ENCODE peak calls at places on chromosomes 6 and 20, in nine cellular contexts. V is HepG2, Z is stomach, W is ovary, N is A549, E is esophagus muscularis mucosa, Y is H1, O is tibial nerve, X is suprapubic skin. U is an unnamed sample.

GRCh38 chr20:51752343-51752951 is 15.7 kb downstream of the ATP9A start:
- DNase-seq in W (no peak), V (peak; percentile 71), X (no peak), N (peak; percentile 40), Y (no peak), E (no peak), O (no peak), Z (no peak), U (no peak)

GRCh38 chr6:130935978-130936377 is 108.8 kb downstream of the SMLR1 start:
- DNase-seq in Y (no peak), V (no peak), O (no peak), Z (no peak), E (no peak), N (no peak), W (no peak), X (no peak), U (no peak)

GRCh38 chr6:52162940-52163908 is 23.0 kb upstream of the IL17A start:
- DNase-seq in V (peak; percentile 53), O (no peak), W (no peak), N (peak; percentile 2), X (no peak), E (no peak), Z (no peak), Y (no peak), U (no peak)

GRCh38 chr6:22764521-22764920 is 195.2 kb downstream of the HDGFL1 start:
- DNase-seq in E (no peak), Z (no peak), W (no peak), Y (no peak), O (no peak), X (no peak), N (no peak), V (no peak), U (no peak)

GRCh38 chr6:33419580-33420492 is at the start of gene SYNGAP1:
- DNase-seq in V (no peak), E (no peak), O (peak; percentile 52), X (peak; percentile 78), Y (peak; percentile 76), W (peak; percentile 86), N (no peak), Z (no peak), U (peak; percentile 67)

GRCh38 chr20:53517146-53517545 is 76.5 kb downstream of the ZNF217 start:
- DNase-seq in O (no peak), W (no peak), Z (no peak), Y (no peak), E (no peak), N (no peak), X (no peak), V (peak; percentile 38), U (no peak)

GRCh38 chr6:132765560-132765959 is 7.9 kb upstream of the VNN2 start:
- DNase-seq in E (no peak), O (no peak), Y (no peak), V (no peak), N (no peak), Z (no peak), X (no peak), W (no peak), U (no peak)

GRCh38 chr6:53701333-53702073 is 35.9 kb upstream of the KLHL31 start:
- DNase-seq in Z (no peak), Y (no peak), X (no peak), O (no peak), E (peak; percentile 26), N (no peak), W (no peak), V (no peak), U (no peak)

GRCh38 chr6:131107166-131107565 is 28.1 kb upstream of the AKAP7 start:
- DNase-seq in V (peak; percentile 80), Z (no peak), Y (no peak), E (no peak), W (no peak), N (peak; percentile 26), X (no peak), O (no peak), U (no peak)

GRCh38 chr6:42453649-42454427 is 2.1 kb upstream of the TRERF1 start:
- DNase-seq in Z (peak; percentile 54), W (peak; percentile 56), V (no peak), N (peak; percentile 5), X (peak; percentile 76), O (no peak), E (peak; percentile 92), Y (peak; percentile 67), U (peak; percentile 43)

GRCh38 chr6:167751579-167752115 is 75.1 kb upstream of the AFDN start:
- DNase-seq in O (no peak), X (no peak), Y (no peak), E (no peak), N (no peak), Z (no peak), W (no peak), V (no peak), U (no peak)

GRCh38 chr20:34708621-34709043 is 4.5 kb downstream of the TP53INP2 start:
- DNase-seq in E (no peak), W (peak; percentile 67), V (no peak), O (peak; percentile 47), Y (peak; percentile 82), Z (peak; percentile 48), N (peak; percentile 72), X (no peak), U (peak; percentile 76)

GRCh38 chr6:78487401-78487800 is 379.9 kb upstream of the IRAK1BP1 start:
- DNase-seq in X (no peak), Y (no peak), V (no peak), Z (no peak), W (no peak), N (no peak), O (no peak), E (no peak), U (no peak)

GRCh38 chr6:146893690-146894089 is 294.9 kb downstream of the ADGB start:
- DNase-seq in X (no peak), Z (no peak), V (no peak), Y (no peak), W (no peak), O (no peak), E (no peak), N (no peak), U (no peak)

GRCh38 chr20:38452880-38453624 is 17.9 kb upstream of the SNHG17 start:
- DNase-seq in W (no peak), V (no peak), Z (no peak), O (no peak), E (no peak), N (no peak), X (no peak), Y (no peak), U (no peak)

GRCh38 chr6:52371656-52372151 is 9.8 kb downstream of the PAQR8 start:
- DNase-seq in X (no peak), O (no peak), Z (no peak), Y (no peak), W (no peak), E (no peak), V (peak; percentile 81), N (no peak), U (no peak)

GRCh38 chr6:44667226-44667625 is 279.7 kb downstream of the CDC5L start:
- DNase-seq in W (no peak), Y (peak; percentile 47), X (no peak), E (no peak), N (no peak), V (peak; percentile 20), Z (no peak), O (no peak), U (no peak)

GRCh38 chr20:25009218-25010145 is 16.9 kb upstream of the APMAP start:
- DNase-seq in V (no peak), O (no peak), N (no peak), W (no peak), X (no peak), Y (no peak), E (no peak), Z (no peak), U (no peak)

GRCh38 chr6:44590471-44590870 is 203.0 kb downstream of the CDC5L start:
- DNase-seq in X (no peak), Y (no peak), E (no peak), V (no peak), N (no peak), Z (no peak), O (no peak), W (no peak), U (no peak)

GRCh38 chr6:147909645-147910044 is 401.2 kb downstream of the SAMD5 start:
- DNase-seq in X (no peak), Z (no peak), E (no peak), V (no peak), W (no peak), N (no peak), Y (no peak), O (no peak), U (no peak)

GRCh38 chr6:106002005-106002404 is 84.1 kb upstream of the PRDM1 start:
- DNase-seq in W (no peak), O (no peak), N (no peak), V (no peak), E (no peak), Z (no peak), Y (no peak), X (no peak), U (no peak)
- TF ChIP-seq EP300 in W (no peak), O (no peak), N (no peak), V (no peak), E (no peak), Z (no peak), Y (no peak), X (no peak), U (no peak)

GRCh38 chr20:61879694-61880093 is 186.0 kb downstream of the TAF4 start:
- DNase-seq in Z (no peak), E (no peak), Y (no peak), W (no peak), V (no peak), X (no peak), O (no peak), N (no peak), U (no peak)
- TF ChIP-seq EP300 in Z (no peak), E (no peak), Y (no peak), W (no peak), V (no peak), X (no peak), O (no peak), N (no peak), U (no peak)

DNA sequence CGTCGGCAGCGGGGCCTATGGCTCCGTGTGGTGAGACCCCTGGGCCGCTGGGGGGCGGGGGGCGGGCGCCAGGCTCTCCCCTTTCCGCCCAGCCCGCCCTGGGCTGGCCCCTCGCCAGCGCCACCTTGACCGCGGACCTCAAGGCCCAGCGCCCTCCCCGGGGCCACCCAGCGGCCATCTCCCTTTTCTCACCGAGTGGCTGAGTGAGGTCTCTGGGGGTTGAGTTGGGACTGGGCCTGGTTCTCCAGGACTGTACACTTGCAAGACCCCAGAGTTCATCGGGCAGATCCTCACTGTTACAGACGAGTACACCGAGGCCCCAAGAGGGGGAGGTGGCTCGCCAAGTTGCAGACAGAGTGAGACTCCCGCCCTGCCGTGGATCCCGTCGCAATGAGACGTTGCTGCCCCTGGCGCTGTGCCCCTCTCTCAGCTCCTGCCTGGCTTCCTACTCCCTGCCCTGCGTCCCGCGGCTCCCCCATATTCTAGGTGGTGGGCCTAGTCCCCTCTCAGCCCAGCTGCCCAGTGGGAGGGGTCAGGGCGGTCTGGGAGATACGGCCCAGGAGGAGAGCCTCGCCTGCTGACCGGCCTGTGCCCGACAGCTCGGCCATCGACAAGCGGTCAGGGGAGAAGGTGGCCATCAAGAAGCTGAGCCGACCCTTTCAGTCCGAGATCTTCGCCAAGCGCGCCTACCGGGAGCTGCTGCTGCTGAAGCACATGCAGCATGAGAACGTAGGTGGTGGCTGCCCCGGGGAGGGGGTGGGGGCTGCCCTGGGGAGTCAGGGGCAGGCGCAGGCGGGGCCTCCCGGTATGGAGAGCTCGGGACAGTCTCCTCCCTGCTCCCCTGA is 581 bp downstream of the MAPK13 start:
- DNase-seq in Z (peak; percentile 74), V (peak; percentile 73), X (peak; percentile 78), O (no peak), E (no peak), Y (peak; percentile 78), W (peak; percentile 43), N (no peak), U (no peak)
- TF ChIP-seq EP300 in Z (no peak), V (no peak), X (no peak), O (no peak), E (no peak), Y (no peak), W (no peak), N (no peak), U (no peak)

GRCh38 chr6:14876778-14877613 is 368.9 kb upstream of the JARID2 start:
- DNase-seq in X (no peak), N (no peak), W (no peak), Y (no peak), Z (no peak), E (no peak), O (no peak), V (no peak), U (no peak)
- TF ChIP-seq EP300 in X (no peak), N (no peak), W (no peak), Y (no peak), Z (no peak), E (no peak), O (peak; percentile 76), V (no peak), U (no peak)

U was measured in SK-N-SH.